ENCODE peak calls at places on chromosomes 6 and 20, in eight cellular contexts. G is fibroblast of lung, L is heart left ventricle, P is body of pancreas, O is MM.1S, I is suprapubic skin, W is cardiac muscle cell, T is neural progenitor cell. V is an unnamed sample.

GRCh38 chr6:151067684-151068596 is 171.8 kb upstream of the AKAP12 start:
- DNase-seq in G (peak; percentile 99), P (peak; percentile 47), O (no peak), L (peak; percentile 58), W (no peak), T (no peak), I (peak; percentile 77), V (peak; percentile 85)

GRCh38 chr6:13538084-13538483 is 36.3 kb upstream of the SIRT5 start:
- DNase-seq in G (peak; percentile 80), T (no peak), L (no peak), P (no peak), O (peak; percentile 58), I (no peak), W (peak; percentile 53), V (no peak)

GRCh38 chr20:31974975-31975481 is 7.1 kb downstream of the XKR7 start:
- DNase-seq in O (no peak), W (no peak), G (no peak), P (no peak), I (no peak), T (peak; percentile 84), L (no peak), V (no peak)

GRCh38 chr20:20821496-20822260 is 109.2 kb upstream of the RALGAPA2 start:
- DNase-seq in O (no peak), I (no peak), P (no peak), G (no peak), W (no peak), T (peak; percentile 30), L (no peak), V (no peak)

GRCh38 chr20:64188682-64189529 is 24.7 kb downstream of the MYT1 start:
- DNase-seq in L (no peak), W (no peak), G (peak; percentile 20), O (no peak), T (peak; percentile 74), P (peak; percentile 93), I (no peak), V (no peak)

GRCh38 chr6:7146079-7146828 is 38.5 kb downstream of the RREB1 start:
- DNase-seq in P (peak; percentile 79), G (peak; percentile 76), I (peak; percentile 80), L (peak; percentile 44), W (no peak), O (peak; percentile 37), T (no peak), V (peak; percentile 76)

GRCh38 chr6:4253604-4254211 is 118.3 kb upstream of the ECI2 start:
- DNase-seq in W (no peak), L (peak; percentile 67), I (no peak), O (no peak), G (peak; percentile 82), T (no peak), P (peak; percentile 49), V (peak; percentile 48)

GRCh38 chr6:109526905-109527628 is 44.0 kb upstream of the ZBTB24 start:
- DNase-seq in T (peak; percentile 85), G (peak; percentile 77), W (peak; percentile 81), L (peak; percentile 39), I (no peak), O (peak; percentile 69), P (peak; percentile 69), V (peak; percentile 53)

GRCh38 chr6:34465551-34466241 is at the start of gene PACSIN1:
- DNase-seq in T (peak; percentile 86), I (no peak), G (no peak), L (no peak), W (peak; percentile 83), O (peak; percentile 63), P (peak; percentile 63), V (no peak)

GRCh38 chr6:29926081-29926794 is 16.1 kb upstream of the HLA-A start:
- DNase-seq in L (peak; percentile 38), O (no peak), G (peak; percentile 54), T (no peak), I (no peak), P (no peak), W (no peak), V (peak; percentile 54)

GRCh38 chr6:13413906-13414555 is 73.4 kb downstream of the GFOD1 start:
- DNase-seq in I (no peak), O (no peak), T (peak; percentile 29), W (no peak), L (no peak), G (peak; percentile 51), P (no peak), V (peak; percentile 74)

GRCh38 chr20:63052571-63053429 is 46.0 kb upstream of the BHLHE23 start:
- DNase-seq in I (peak; percentile 54), G (no peak), L (no peak), W (no peak), T (peak; percentile 65), O (no peak), P (no peak), V (peak; percentile 53)

GRCh38 chr20:39190666-39191570 is 228.8 kb downstream of the DHX35 start:
- DNase-seq in T (no peak), G (no peak), W (no peak), O (no peak), I (no peak), L (no peak), P (peak; percentile 24), V (no peak)

GRCh38 chr20:57370316-57370715 is 19.3 kb downstream of the RAE1 start:
- DNase-seq in L (no peak), O (no peak), W (no peak), T (no peak), P (no peak), I (no peak), G (no peak), V (no peak)

GRCh38 chr20:47428164-47428563 is 71.7 kb upstream of the ZMYND8 start:
- DNase-seq in W (no peak), L (no peak), P (no peak), O (no peak), T (no peak), G (no peak), I (no peak), V (no peak)

GRCh38 chr6:4607026-4607704 is 169.0 kb upstream of the CDYL start:
- DNase-seq in T (no peak), I (no peak), W (no peak), O (no peak), L (no peak), G (peak; percentile 94), P (peak; percentile 30), V (peak; percentile 80)

GRCh38 chr20:1323256-1323655 is 5.7 kb downstream of the SDCBP2 start:
- DNase-seq in L (peak; percentile 51), O (no peak), W (no peak), T (no peak), G (no peak), I (peak; percentile 49), P (no peak), V (no peak)

GRCh38 chr6:87093651-87094050 is 1.3 kb downstream of the CGA start:
- DNase-seq in I (no peak), G (peak; percentile 25), L (no peak), W (no peak), O (no peak), P (no peak), T (no peak), V (no peak)

GRCh38 chr20:63014287-63014686 is 7.5 kb upstream of the BHLHE23 start:
- DNase-seq in T (no peak), L (no peak), O (no peak), G (no peak), W (no peak), I (no peak), P (no peak), V (no peak)

DNA sequence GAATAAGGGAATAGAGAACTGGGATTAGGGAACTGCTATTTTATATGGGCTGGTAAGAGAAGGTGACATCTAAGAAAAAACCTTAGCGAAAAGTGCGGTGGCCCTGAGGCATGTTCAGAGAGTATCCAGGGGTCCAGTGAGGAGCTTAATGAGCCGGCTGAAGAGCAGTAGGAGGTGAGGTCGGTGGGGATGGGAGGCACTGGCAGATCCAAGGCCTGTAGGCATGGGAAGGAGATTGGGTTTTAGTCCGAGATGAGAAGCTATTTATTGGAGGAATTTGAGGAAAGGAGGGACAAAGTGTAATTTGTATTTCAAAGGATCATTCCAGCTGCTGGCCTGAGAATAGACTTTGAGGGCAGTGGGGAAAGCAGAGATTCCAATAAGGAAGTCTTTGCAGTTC is 123.8 kb downstream of the QKI start:
- DNase-seq in T (peak; percentile 32), I (no peak), G (no peak), O (no peak), W (no peak), L (no peak), P (no peak), V (no peak)
- H3K27ac ChIP-seq in T (peak overlapping the region; percentile 27), I (no peak overlapping the region), G (no peak overlapping the region), O (no peak overlapping the region), W (peak overlapping the region; percentile 59), L (no peak overlapping the region), P (no peak overlapping the region), V (no peak overlapping the region)

DNA sequence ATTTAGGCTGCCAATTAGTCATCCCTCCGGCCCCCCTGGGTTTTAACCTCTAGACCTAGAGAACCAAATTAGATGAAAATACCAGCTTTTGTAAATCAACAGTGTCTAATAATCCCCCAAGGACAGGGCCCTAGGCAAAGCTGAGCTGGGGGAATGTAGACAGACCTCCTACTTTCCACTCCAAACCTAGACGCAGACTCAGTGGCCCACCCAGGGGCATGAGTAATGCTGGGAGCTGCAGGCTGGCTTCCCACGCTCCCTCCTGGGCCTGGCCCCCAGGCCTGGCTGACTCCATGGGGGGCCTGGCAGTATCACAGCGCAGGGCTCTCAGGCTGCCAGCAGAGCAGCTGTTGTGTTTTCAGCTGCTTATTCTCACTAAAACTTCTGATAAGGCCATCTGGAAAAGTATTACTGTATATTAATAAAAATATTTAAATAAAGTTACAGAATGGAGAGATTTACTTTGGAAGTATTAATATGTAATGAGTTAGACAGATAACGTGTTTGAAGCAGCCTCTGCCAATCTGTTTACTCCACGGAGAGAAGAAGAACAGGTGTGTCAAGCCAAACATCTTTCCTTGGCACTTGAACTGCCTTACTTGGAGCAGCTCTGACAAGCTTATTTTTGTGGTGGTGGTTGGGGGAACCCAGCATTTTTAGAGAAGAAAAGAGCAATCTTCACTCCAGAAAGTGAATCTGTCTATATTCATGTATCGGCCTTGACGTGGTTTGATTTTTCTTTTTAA is 144.0 kb upstream of the AGPAT4 start:
- DNase-seq in P (peak; percentile 84), L (peak; percentile 74), T (peak; percentile 50), O (no peak), W (no peak), G (peak; percentile 86), I (no peak), V (no peak)
- H3K4me3 ChIP-seq in P (no peak overlapping the region), L (no peak overlapping the region), T (no peak overlapping the region), O (no peak overlapping the region), W (no peak overlapping the region), G (no peak overlapping the region), I (no peak overlapping the region), V (no peak overlapping the region)

DNA sequence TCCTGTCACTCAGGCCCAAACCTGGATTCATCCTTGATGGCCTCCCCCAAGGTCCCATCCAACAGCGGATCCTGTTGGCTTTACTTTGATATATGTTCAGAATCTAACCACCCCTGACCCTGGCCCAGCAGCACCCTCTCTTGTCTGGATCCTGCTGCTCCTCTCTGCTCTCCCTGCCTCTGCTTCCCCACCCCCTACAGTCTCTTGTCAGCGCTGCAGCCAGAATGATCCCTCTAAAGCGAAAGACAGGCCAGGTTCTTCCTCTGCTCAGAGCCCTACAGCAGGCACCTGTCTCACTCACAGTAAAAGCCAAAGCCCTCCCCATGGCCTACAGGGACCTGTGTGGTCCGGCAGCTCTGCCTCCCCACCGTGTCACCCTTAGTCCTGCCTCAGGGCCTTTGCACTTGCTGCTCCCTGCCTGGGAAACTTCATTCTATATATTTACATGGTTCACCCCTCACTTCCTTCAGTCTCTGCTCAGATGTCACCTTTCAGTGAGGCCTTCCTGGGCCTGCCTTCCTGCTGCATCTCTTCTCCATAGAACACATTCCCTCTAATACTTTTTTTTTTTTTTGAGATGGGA is 37.4 kb upstream of the KCNB1 start:
- DNase-seq in P (no peak), I (no peak), L (no peak), T (no peak), W (no peak), O (no peak), G (no peak), V (no peak)
- H3K36me3 ChIP-seq in P (no peaks in the 10 kb centered on the region), I (no peaks in the 10 kb centered on the region), L (peaks cover 27% of the 10 kb centered on the region), T (no peaks in the 10 kb centered on the region), W (no peaks in the 10 kb centered on the region), O (no peaks in the 10 kb centered on the region), G (no peaks in the 10 kb centered on the region), V (peaks cover 3% of the 10 kb centered on the region)

GRCh38 chr6:53926505-53926904 is 131.7 kb downstream of the LRRC1 start:
- DNase-seq in L (no peak), W (no peak), G (no peak), I (no peak), T (no peak), O (no peak), P (no peak), V (no peak)
- H3K27ac ChIP-seq in L (peak overlapping the region; percentile 37), W (no peak overlapping the region), G (no peak overlapping the region), I (peak overlapping the region; percentile 92), T (no peak overlapping the region), O (no peak overlapping the region), P (peak overlapping the region; percentile 20), V (no peak overlapping the region)

V was measured in aorta.